ENCODE peak calls at places on chromosomes 4 and X, in four cellular contexts. M, Q, H and G are unnamed samples.

GRCh38 chrX:149504226-149504914 is 736 bp downstream of the IDS start:
- DNase-seq in M (no peak), Q (peak), H (no peak), G (no peak)

GRCh38 chr4:122963222-122963621 is 40.8 kb upstream of the NUDT6 start:
- DNase-seq in M (no peak), Q (no peak), H (no peak), G (peak)

GRCh38 chr4:23373269-23373668 is 516.6 kb downstream of the PPARGC1A start:
- DNase-seq in M (no peak), Q (no peak), H (no peak), G (no peak)

GRCh38 chr4:7945709-7946380 is 6.2 kb upstream of the AFAP1 start:
- DNase-seq in M (no peak), Q (no peak), H (no peak), G (no peak)

GRCh38 chr4:8615921-8616787 is 23.6 kb downstream of the CPZ start:
- DNase-seq in M (no peak), Q (no peak), H (no peak), G (no peak)

GRCh38 chrX:9847071-9847470 is 60.8 kb downstream of the SHROOM2 start:
- DNase-seq in M (no peak), Q (no peak), H (peak), G (no peak)

GRCh38 chrX:138938003-138938402 is 226.5 kb upstream of the FGF13 start:
- DNase-seq in M (no peak), Q (no peak), H (no peak), G (no peak)

GRCh38 chr4:166165829-166166420 is 292.9 kb downstream of the TLL1 start:
- DNase-seq in M (no peak), Q (no peak), H (peak), G (peak)

GRCh38 chr4:33088713-33089112 is 2368.5 kb downstream of the PCDH7 start:
- DNase-seq in M (no peak), Q (no peak), H (no peak), G (no peak)

GRCh38 chr4:119268466-119268865 is 53.5 kb downstream of the FABP2 start:
- DNase-seq in M (no peak), Q (no peak), H (no peak), G (no peak)

GRCh38 chrX:1475881-1476280 is 23.2 kb upstream of the ASMTL start:
- DNase-seq in M (no peak), Q (peak), H (no peak), G (peak)

GRCh38 chr4:106763044-106763443 is 273.1 kb downstream of the DKK2 start:
- DNase-seq in M (no peak), Q (peak), H (no peak), G (no peak)

GRCh38 chr4:86970447-86971354 is 35.9 kb downstream of the AFF1 start:
- DNase-seq in M (no peak), Q (no peak), H (no peak), G (no peak)

GRCh38 chr4:2809610-2810180 is 16.8 kb downstream of the SH3BP2 start:
- DNase-seq in M (no peak), Q (no peak), H (no peak), G (no peak)

GRCh38 chrX:7021991-7022390 is 125.5 kb upstream of the STS start:
- DNase-seq in M (no peak), Q (no peak), H (no peak), G (no peak)

GRCh38 chrX:148070504-148070877 is 89.4 kb downstream of the FMR1NB start:
- DNase-seq in M (no peak), Q (no peak), H (no peak), G (no peak)

GRCh38 chr4:70670332-70671014 is 4.2 kb upstream of the JCHAIN start:
- DNase-seq in M (no peak), Q (no peak), H (no peak), G (no peak)

GRCh38 chr4:142404191-142404611 is 441.9 kb downstream of the INPP4B start:
- DNase-seq in M (no peak), Q (no peak), H (no peak), G (no peak)

GRCh38 chrX:113522814-113523213 is 682.2 kb upstream of the AMOT start:
- DNase-seq in M (no peak), Q (no peak), H (no peak), G (peak)

GRCh38 chrX:51496501-51497291 is at the start of gene NUDT11:
- DNase-seq in M (peak), Q (no peak), H (no peak), G (no peak)

GRCh38 chr4:45325112-45325462 is 598.7 kb upstream of the GNPDA2 start:
- DNase-seq in M (no peak), Q (no peak), H (no peak), G (no peak)

GRCh38 chr4:40897557-40898203 is 147.9 kb downstream of the NSUN7 start:
- DNase-seq in M (peak), Q (no peak), H (peak), G (peak)

GRCh38 chr4:16627999-16628398 is 270.4 kb downstream of the LDB2 start:
- DNase-seq in M (no peak), Q (no peak), H (no peak), G (no peak)

GRCh38 chr4:187432310-187432709 is 563.3 kb upstream of the ZFP42 start:
- DNase-seq in M (no peak), Q (no peak), H (no peak), G (no peak)

GRCh38 chr4:24657768-24658617 is 73.6 kb upstream of the DHX15 start:
- DNase-seq in M (no peak), Q (no peak), H (peak), G (peak)

DNA sequence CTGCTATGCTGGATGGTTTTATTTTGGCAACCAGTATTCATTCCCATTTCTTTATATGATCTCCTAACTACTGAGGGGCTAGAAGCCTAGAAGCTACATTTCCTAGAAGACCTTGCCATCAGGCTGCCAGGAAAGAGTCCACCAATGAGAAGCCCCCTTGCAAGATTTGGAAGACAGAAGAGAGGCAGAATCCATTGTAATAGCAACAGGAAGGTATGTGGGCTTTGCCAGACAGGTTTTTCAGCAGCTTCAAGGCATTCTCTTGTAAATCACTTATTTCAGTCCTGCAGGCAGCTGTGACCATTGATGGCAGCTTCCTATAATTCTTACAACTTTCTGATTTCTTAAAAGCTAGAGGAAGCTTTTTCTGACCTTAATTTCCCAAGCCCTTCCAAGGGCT is 148.3 kb upstream of the NHS start:
- DNase-seq in M (no peak), Q (no peak), H (no peak), G (no peak)
- H3K27ac ChIP-seq in M (no peak), Q (no peak), H (no peak), G (no peak)

GRCh38 chr4:19005211-19005610 is 983.7 kb upstream of the LCORL start:
- DNase-seq in M (no peak), Q (no peak), H (no peak), G (no peak)

DNA sequence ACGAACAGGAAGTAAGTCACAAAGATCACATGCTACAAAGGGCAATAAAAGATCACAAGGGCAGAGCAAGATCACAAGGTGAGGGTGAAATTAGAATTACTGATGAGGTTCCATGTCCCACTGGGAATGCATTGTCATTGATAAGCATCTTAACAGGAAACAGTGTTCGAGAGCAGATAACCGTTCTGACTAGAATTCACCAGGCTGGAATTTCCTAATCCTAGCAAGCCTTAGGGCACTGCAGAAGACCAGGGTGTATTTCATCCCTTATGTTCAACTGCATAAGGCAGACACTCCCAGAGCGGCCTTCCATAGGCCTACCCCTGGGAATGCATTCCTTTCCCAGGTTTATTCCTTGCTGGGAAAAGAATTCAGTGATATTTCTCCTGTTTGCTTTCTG is 980.6 kb upstream of the LCORL start:
- DNase-seq in M (no peak), Q (no peak), H (no peak), G (no peak)
- TF ChIP-seq POLR2AphosphoS5 in M (no peak), Q (no peak), H (no peak), G (no peak)

GRCh38 chrX:154371771-154372300 is 2.6 kb downstream of the FLNA start:
- DNase-seq in M (no peak), Q (no peak), H (no peak), G (no peak)

GRCh38 chrX:154370300-154370881 is 4.0 kb downstream of the FLNA start:
- DNase-seq in M (no peak), Q (no peak), H (no peak), G (peak)

GRCh38 chrX:154369453-154370299 is 4.8 kb downstream of the FLNA start:
- DNase-seq in M (peak), Q (no peak), H (peak), G (peak)

GRCh38 chrX:154372612-154373022 is 1.8 kb downstream of the FLNA start:
- DNase-seq in M (no peak), Q (no peak), H (peak), G (no peak)

DNA sequence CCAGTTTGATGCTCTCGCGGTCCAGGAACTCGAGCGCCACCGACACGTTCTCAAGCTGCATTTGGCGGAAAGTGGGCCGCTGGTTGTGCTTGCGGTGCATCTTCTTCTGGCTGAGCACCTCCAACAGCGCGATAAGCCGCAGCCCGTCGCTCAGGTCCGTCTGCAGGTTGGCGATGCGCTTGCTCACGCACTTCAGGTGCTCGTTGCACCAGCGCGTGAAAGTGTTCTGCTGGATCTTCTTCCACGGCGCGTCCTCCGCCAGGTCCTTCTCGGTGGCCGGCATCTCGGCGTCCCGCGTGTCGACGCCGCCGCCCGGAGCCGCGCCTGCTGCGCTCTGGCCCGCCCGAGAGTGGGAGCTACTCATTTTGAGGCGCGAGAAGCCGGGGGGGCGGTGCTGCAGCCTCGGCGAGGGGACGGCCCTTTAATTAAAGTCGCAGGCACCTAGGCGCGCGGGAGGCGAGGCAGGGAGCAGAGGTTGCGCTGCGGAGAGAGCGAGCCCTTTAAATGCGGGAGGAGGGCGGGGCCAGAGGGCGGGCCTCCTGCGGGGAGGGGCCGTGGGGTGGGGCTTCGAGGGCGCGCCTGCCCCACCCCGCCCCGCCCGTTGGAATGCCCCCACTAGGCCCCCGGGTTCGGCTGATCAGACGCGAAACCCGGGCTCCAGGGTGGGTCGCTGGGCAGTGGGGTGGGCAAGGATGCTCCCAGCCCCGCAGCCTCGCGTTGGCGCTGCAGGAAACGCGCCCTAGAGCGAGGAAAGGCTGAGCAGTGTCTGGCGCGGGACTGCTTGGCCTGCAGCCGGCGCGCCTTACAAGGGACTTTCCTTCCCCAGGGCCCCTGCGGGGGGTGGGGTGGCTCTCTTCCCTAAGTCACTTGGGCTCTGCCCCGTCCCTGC is 3.3 kb downstream of the FLNA start:
- DNase-seq in M (peak), Q (no peak), H (peak), G (peak)
- H3K27ac ChIP-seq in M (peak), Q (peak), H (peak), G (peak)

GRCh38 chr4:139266208-139266582 is 13.8 kb downstream of the MGARP start:
- DNase-seq in M (no peak), Q (no peak), H (no peak), G (no peak)

GRCh38 chr4:139267301-139267700 is 12.7 kb downstream of the MGARP start:
- DNase-seq in M (no peak), Q (no peak), H (no peak), G (no peak)

GRCh38 chr4:139265654-139266053 is 14.4 kb downstream of the MGARP start:
- DNase-seq in M (no peak), Q (no peak), H (no peak), G (no peak)

GRCh38 chr4:139266583-139267257 is 13.3 kb downstream of the MGARP start:
- DNase-seq in M (no peak), Q (no peak), H (peak), G (peak)
- TF ChIP-seq POLR2AphosphoS5 in M (no peak), Q (no peak), H (no peak), G (no peak)

GRCh38 chr4:48195853-48196252 is 61.8 kb upstream of the TXK start:
- DNase-seq in M (no peak), Q (no peak), H (no peak), G (no peak)
- H3K27ac ChIP-seq in M (no peak), Q (no peak), H (no peak), G (peak)